ENCODE peak calls at places on chromosomes 7 and 10, in ten cellular contexts. N is A549, T is MM.1S, S is heart right ventricle, V is body of pancreas, A is cardiac muscle cell, P is GM12878, G is aorta, D is fibroblast of lung, E is HCT116. M is an unnamed sample. For H3K4me1 and H3K9me3, the result is how much of the 10 kb centered on the place peaks cover.

GRCh38 chr10:101761226-101761625 is 14.7 kb downstream of the FGF8 start:
- DNase-seq in N (no peak), T (no peak), S (no peak), V (no peak), A (no peak), P (no peak), G (no peak), D (no peak), E (no peak), M (no peak)

GRCh38 chr10:108275895-108276685 is 1111.6 kb upstream of the SORCS1 start:
- DNase-seq in N (no peak), T (peak), S (no peak), V (no peak), A (no peak), P (no peak), G (no peak), D (peak), E (no peak), M (no peak)

GRCh38 chr10:85635650-85636049 is 730.9 kb downstream of the GRID1 start:
- DNase-seq in N (no peak), T (no peak), S (no peak), V (no peak), A (no peak), P (no peak), G (no peak), D (no peak), E (no peak), M (no peak)

GRCh38 chr7:34309584-34309983 is 348.4 kb upstream of the NPSR1 start:
- DNase-seq in N (no peak), T (no peak), S (no peak), V (no peak), A (no peak), P (no peak), G (no peak), D (no peak), E (no peak), M (no peak)

GRCh38 chr7:22647451-22648257 is 79.3 kb upstream of the IL6 start:
- DNase-seq in N (no peak), T (no peak), S (no peak), V (no peak), A (no peak), P (no peak), G (no peak), D (peak), E (no peak), M (no peak)

GRCh38 chr7:26863504-26864308 is 684 bp downstream of the SKAP2 start:
- DNase-seq in N (peak), T (peak), S (peak), V (no peak), A (no peak), P (peak), G (no peak), D (peak), E (peak), M (no peak)

GRCh38 chr10:126468876-126469643 is 80.8 kb upstream of the ADAM12 start:
- DNase-seq in N (no peak), T (no peak), S (no peak), V (no peak), A (no peak), P (no peak), G (no peak), D (peak), E (no peak), M (no peak)

GRCh38 chr10:70589762-70590662 is 12.5 kb downstream of the PRF1 start:
- DNase-seq in N (no peak), T (no peak), S (peak), V (no peak), A (no peak), P (no peak), G (no peak), D (peak), E (no peak), M (peak)

GRCh38 chr7:23462846-23463245 is 7.4 kb downstream of the IGF2BP3 start:
- DNase-seq in N (peak), T (no peak), S (no peak), V (no peak), A (peak), P (no peak), G (no peak), D (peak), E (no peak), M (no peak)

GRCh38 chr7:131355917-131356777 is 28.5 kb downstream of the MKLN1 start:
- DNase-seq in N (peak), T (no peak), S (peak), V (no peak), A (no peak), P (no peak), G (no peak), D (no peak), E (no peak), M (no peak)

GRCh38 chr10:123160311-123160980 is 6.2 kb downstream of the BUB3 start:
- DNase-seq in N (no peak), T (peak), S (no peak), V (no peak), A (no peak), P (no peak), G (no peak), D (no peak), E (no peak), M (no peak)

GRCh38 chr7:69893915-69894314 is 295.6 kb downstream of the AUTS2 start:
- DNase-seq in N (peak), T (no peak), S (no peak), V (no peak), A (no peak), P (no peak), G (no peak), D (peak), E (no peak), M (no peak)

GRCh38 chr10:102646610-102647432 is 2.5 kb downstream of the TRIM8 start:
- DNase-seq in N (no peak), T (no peak), S (peak), V (no peak), A (peak), P (no peak), G (peak), D (no peak), E (peak), M (no peak)

GRCh38 chr7:116800594-116800993 is 61.8 kb upstream of the CAPZA2 start:
- DNase-seq in N (no peak), T (no peak), S (no peak), V (no peak), A (no peak), P (no peak), G (no peak), D (no peak), E (no peak), M (no peak)
- H3K27ac ChIP-seq in N (peak), T (no peak), S (no peak), V (no peak), A (no peak), P (no peak), G (no peak), D (no peak), E (peak), M (no peak)

DNA sequence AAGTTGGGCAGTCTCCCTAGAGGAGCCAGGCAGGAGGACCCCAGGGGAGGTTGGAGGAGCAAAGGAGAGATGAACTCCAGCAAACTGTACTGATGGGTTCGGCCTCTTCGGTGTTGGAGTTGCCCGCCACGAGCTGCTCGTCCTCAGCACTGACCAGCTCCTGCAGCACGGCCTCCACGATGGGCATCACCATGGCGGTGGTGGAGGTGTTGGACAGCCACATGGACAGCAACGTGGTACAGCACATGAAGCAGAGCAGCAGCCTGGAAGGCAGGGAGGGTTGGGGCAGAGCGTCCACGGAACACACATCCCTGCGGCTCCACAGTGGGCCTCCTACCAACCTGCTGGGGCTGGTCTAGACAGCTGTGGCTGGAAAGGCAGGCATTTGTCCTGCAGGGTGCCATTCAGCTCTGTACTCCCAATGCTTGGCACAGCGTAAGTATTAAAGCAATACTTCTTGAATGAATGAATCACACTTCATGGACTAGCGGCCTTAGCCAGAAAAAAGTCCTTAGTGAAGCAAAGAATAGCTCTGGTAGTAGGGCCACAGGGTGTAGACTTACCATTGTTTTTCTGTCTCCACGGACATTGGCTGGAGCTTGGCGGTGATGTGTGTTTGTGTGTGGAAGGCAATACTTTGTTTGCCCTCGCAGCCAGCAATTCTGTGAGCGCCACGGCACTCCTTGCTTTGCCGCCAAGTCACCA is 21.8 kb downstream of the SLC13A4 start:
- DNase-seq in N (no peak), T (no peak), S (no peak), V (no peak), A (no peak), P (no peak), G (no peak), D (no peak), E (no peak), M (no peak)
- H3K4me1 ChIP-seq in N (under half), T (under half), S (under half), V (under half), A (under half), P (under half), G (under half), D (under half), E (under half), M (under half)

DNA sequence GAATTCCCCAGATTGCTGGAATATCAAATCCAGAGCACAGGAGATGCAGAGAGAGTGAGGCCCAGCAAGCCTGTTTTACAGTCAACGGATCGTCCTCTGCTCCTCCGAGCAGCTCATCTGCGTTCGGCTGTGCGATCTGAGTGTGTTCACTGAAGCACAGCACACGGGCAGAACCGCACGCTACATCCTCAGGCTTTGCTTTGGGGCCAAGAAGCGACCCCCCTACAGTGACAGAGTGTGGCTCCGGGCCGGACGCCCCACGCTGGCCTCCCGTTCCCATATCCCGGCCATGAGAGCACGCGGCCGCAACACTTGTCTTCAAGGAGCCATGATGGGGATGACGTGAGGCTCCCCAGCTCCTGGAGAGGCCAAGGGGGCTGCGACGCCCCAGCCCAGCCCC is 431.4 kb downstream of the DNAJB6 start:
- DNase-seq in N (no peak), T (no peak), S (no peak), V (no peak), A (no peak), P (no peak), G (peak), D (no peak), E (no peak), M (no peak)
- H3K9me3 ChIP-seq in N (under half), T (under half), S (under half), V (under half), A (under half), P (under half), G (under half), D (under half), E (under half), M (under half)

DNA sequence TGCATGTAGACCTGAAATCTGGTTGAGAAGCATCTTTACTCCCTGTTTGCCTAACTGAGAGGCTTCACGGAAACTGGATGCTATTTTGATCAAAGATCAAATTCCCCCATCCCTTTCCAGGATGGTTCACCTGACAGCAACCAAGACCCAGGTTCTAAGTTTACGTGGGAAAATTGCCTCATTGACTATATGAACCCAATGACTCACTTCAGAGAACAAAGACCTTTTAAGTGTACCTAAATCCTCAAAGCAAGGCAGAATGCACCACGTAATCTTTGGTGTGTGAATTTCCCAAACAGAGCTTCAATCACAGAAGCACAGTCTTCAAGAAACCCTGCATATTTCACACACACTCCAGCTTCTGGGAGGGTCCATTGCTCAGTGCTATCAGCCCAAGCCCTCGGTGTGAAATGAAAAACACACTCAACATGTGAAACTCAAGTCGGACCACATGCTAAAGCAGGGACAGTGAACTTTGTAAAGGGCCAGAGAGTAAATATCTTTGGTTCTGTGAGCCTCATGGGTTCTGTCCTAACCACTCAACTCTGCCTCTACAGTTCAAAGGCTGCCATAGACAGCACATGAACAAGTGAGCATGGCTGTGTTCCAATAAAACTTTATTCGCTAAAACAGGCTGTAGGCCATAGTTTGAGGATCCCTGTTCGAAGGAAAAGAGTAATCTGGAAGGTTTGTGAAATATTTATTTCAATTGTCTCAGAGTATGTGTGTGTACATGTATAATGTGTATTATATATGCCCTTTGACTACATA is 275.6 kb upstream of the FOXK1 start:
- DNase-seq in N (peak), T (no peak), S (no peak), V (no peak), A (no peak), P (no peak), G (no peak), D (no peak), E (no peak), M (no peak)
- H3K27ac ChIP-seq in N (no peak), T (no peak), S (no peak), V (no peak), A (no peak), P (no peak), G (no peak), D (no peak), E (no peak), M (no peak)

GRCh38 chr7:47478926-47479791 is 102.8 kb downstream of the TNS3 start:
- DNase-seq in N (no peak), T (peak), S (no peak), V (no peak), A (no peak), P (no peak), G (peak), D (no peak), E (no peak), M (no peak)
- H3K4me1 ChIP-seq in N (half or more), T (half or more), S (under half), V (half or more), A (under half), P (under half), G (under half), D (half or more), E (half or more), M (half or more)

GRCh38 chr7:158060216-158060615 is 527.4 kb downstream of the PTPRN2 start:
- DNase-seq in N (no peak), T (no peak), S (no peak), V (no peak), A (no peak), P (no peak), G (no peak), D (no peak), E (no peak), M (no peak)
- H3K9me3 ChIP-seq in N (under half), T (under half), S (under half), V (under half), A (under half), P (under half), G (under half), D (under half), E (under half), M (under half)

M was measured in left ventricle myocardium inferior.